ENCODE peak calls at places on chromosomes 16 and 17, in nine cellular contexts. One of them, this sample, is unnamed.

GRCh38 chr17:34146440-34147043 is 108.5 kb upstream of the CCL2 start:
- DNase-seq in stomach: peak; percentile 74
- DNase-seq in tibial artery: no peak
- DNase-seq in AG04450: no peak
- DNase-seq in GM12865: peak; percentile 67
- DNase-seq in fibroblast of mammary gland: peak; percentile 2
- DNase-seq in gastrocnemius medialis: no peak
- DNase-seq in transverse colon: peak; percentile 73
- DNase-seq in heart right ventricle: peak; percentile 53
- DNase-seq in this sample: no peak

GRCh38 chr16:84985079-84986065 is 26.0 kb downstream of the ZDHHC7 start:
- DNase-seq in stomach: no peak
- DNase-seq in tibial artery: no peak
- DNase-seq in AG04450: peak; percentile 80
- DNase-seq in GM12865: no peak
- DNase-seq in fibroblast of mammary gland: peak; percentile 94
- DNase-seq in gastrocnemius medialis: peak; percentile 81
- DNase-seq in transverse colon: no peak
- DNase-seq in heart right ventricle: no peak
- DNase-seq in this sample: peak; percentile 67

GRCh38 chr16:11212819-11213196 is 43.2 kb downstream of the SOCS1 start:
- DNase-seq in stomach: no peak
- DNase-seq in tibial artery: no peak
- DNase-seq in AG04450: no peak
- DNase-seq in GM12865: peak; percentile 53
- DNase-seq in fibroblast of mammary gland: no peak
- DNase-seq in gastrocnemius medialis: no peak
- DNase-seq in transverse colon: no peak
- DNase-seq in heart right ventricle: no peak
- DNase-seq in this sample: no peak

GRCh38 chr16:11474617-11475291 is 112.0 kb downstream of the LITAF start:
- DNase-seq in stomach: peak; percentile 35
- DNase-seq in tibial artery: no peak
- DNase-seq in AG04450: no peak
- DNase-seq in GM12865: no peak
- DNase-seq in fibroblast of mammary gland: no peak
- DNase-seq in gastrocnemius medialis: no peak
- DNase-seq in transverse colon: no peak
- DNase-seq in heart right ventricle: no peak
- DNase-seq in this sample: no peak

GRCh38 chr16:15592324-15592723 is 50.6 kb downstream of the MARF1 start:
- DNase-seq in stomach: no peak
- DNase-seq in tibial artery: no peak
- DNase-seq in AG04450: no peak
- DNase-seq in GM12865: no peak
- DNase-seq in fibroblast of mammary gland: no peak
- DNase-seq in gastrocnemius medialis: no peak
- DNase-seq in transverse colon: peak; percentile 27
- DNase-seq in heart right ventricle: no peak
- DNase-seq in this sample: no peak

GRCh38 chr17:7017827-7018200 is 5.0 kb upstream of the BCL6B start:
- DNase-seq in stomach: no peak
- DNase-seq in tibial artery: no peak
- DNase-seq in AG04450: no peak
- DNase-seq in GM12865: no peak
- DNase-seq in fibroblast of mammary gland: no peak
- DNase-seq in gastrocnemius medialis: no peak
- DNase-seq in transverse colon: no peak
- DNase-seq in heart right ventricle: no peak
- DNase-seq in this sample: no peak

GRCh38 chr17:52297230-52298010 is 138.9 kb upstream of the CA10 start:
- DNase-seq in stomach: no peak
- DNase-seq in tibial artery: no peak
- DNase-seq in AG04450: no peak
- DNase-seq in GM12865: no peak
- DNase-seq in fibroblast of mammary gland: peak; percentile 1
- DNase-seq in gastrocnemius medialis: no peak
- DNase-seq in transverse colon: no peak
- DNase-seq in heart right ventricle: no peak
- DNase-seq in this sample: no peak

GRCh38 chr17:18920911-18921441 is 31.0 kb upstream of the SLC5A10 start:
- DNase-seq in stomach: no peak
- DNase-seq in tibial artery: no peak
- DNase-seq in AG04450: no peak
- DNase-seq in GM12865: peak; percentile 83
- DNase-seq in fibroblast of mammary gland: peak; percentile 34
- DNase-seq in gastrocnemius medialis: no peak
- DNase-seq in transverse colon: peak; percentile 15
- DNase-seq in heart right ventricle: no peak
- DNase-seq in this sample: no peak

GRCh38 chr17:31202968-31203367 is 94.1 kb downstream of the OMG start:
- DNase-seq in stomach: no peak
- DNase-seq in tibial artery: no peak
- DNase-seq in AG04450: no peak
- DNase-seq in GM12865: no peak
- DNase-seq in fibroblast of mammary gland: no peak
- DNase-seq in gastrocnemius medialis: no peak
- DNase-seq in transverse colon: no peak
- DNase-seq in heart right ventricle: no peak
- DNase-seq in this sample: peak; percentile 52

GRCh38 chr16:27315333-27316037 is 1.7 kb downstream of the IL4R start:
- DNase-seq in stomach: peak; percentile 56
- DNase-seq in tibial artery: peak; percentile 84
- DNase-seq in AG04450: no peak
- DNase-seq in GM12865: peak; percentile 38
- DNase-seq in fibroblast of mammary gland: peak; percentile 75
- DNase-seq in gastrocnemius medialis: no peak
- DNase-seq in transverse colon: peak; percentile 60
- DNase-seq in heart right ventricle: peak; percentile 36
- DNase-seq in this sample: no peak

GRCh38 chr17:5826384-5826783 is 242.1 kb upstream of the NLRP1 start:
- DNase-seq in stomach: no peak
- DNase-seq in tibial artery: no peak
- DNase-seq in AG04450: no peak
- DNase-seq in GM12865: no peak
- DNase-seq in fibroblast of mammary gland: no peak
- DNase-seq in gastrocnemius medialis: no peak
- DNase-seq in transverse colon: no peak
- DNase-seq in heart right ventricle: no peak
- DNase-seq in this sample: no peak

GRCh38 chr16:65113441-65113840 is 8.4 kb downstream of the CDH11 start:
- DNase-seq in stomach: no peak
- DNase-seq in tibial artery: no peak
- DNase-seq in AG04450: no peak
- DNase-seq in GM12865: no peak
- DNase-seq in fibroblast of mammary gland: no peak
- DNase-seq in gastrocnemius medialis: no peak
- DNase-seq in transverse colon: no peak
- DNase-seq in heart right ventricle: no peak
- DNase-seq in this sample: no peak

GRCh38 chr17:75135946-75136345 is 4.4 kb upstream of the NT5C start:
- DNase-seq in stomach: no peak
- DNase-seq in tibial artery: no peak
- DNase-seq in AG04450: no peak
- DNase-seq in GM12865: no peak
- DNase-seq in fibroblast of mammary gland: no peak
- DNase-seq in gastrocnemius medialis: no peak
- DNase-seq in transverse colon: no peak
- DNase-seq in heart right ventricle: no peak
- DNase-seq in this sample: no peak
- TF ChIP-seq CTCF in stomach: no peak
- TF ChIP-seq CTCF in tibial artery: no peak
- TF ChIP-seq CTCF in AG04450: no peak
- TF ChIP-seq CTCF in GM12865: no peak
- TF ChIP-seq CTCF in fibroblast of mammary gland: no peak
- TF ChIP-seq CTCF in gastrocnemius medialis: no peak
- TF ChIP-seq CTCF in transverse colon: no peak
- TF ChIP-seq CTCF in heart right ventricle: no peak
- TF ChIP-seq CTCF in this sample: no peak

GRCh38 chr17:76528528-76529223 is 8.8 kb downstream of the CYGB start:
- DNase-seq in stomach: no peak
- DNase-seq in tibial artery: peak; percentile 71
- DNase-seq in AG04450: no peak
- DNase-seq in GM12865: peak; percentile 48
- DNase-seq in fibroblast of mammary gland: peak; percentile 68
- DNase-seq in gastrocnemius medialis: no peak
- DNase-seq in transverse colon: no peak
- DNase-seq in heart right ventricle: peak; percentile 73
- DNase-seq in this sample: no peak

GRCh38 chr17:76529224-76529642 is 8.3 kb downstream of the CYGB start:
- DNase-seq in stomach: peak; percentile 48
- DNase-seq in tibial artery: peak; percentile 95
- DNase-seq in AG04450: no peak
- DNase-seq in GM12865: no peak
- DNase-seq in fibroblast of mammary gland: peak; percentile 98
- DNase-seq in gastrocnemius medialis: peak; percentile 83
- DNase-seq in transverse colon: peak; percentile 66
- DNase-seq in heart right ventricle: peak; percentile 80
- DNase-seq in this sample: no peak

GRCh38 chr17:76530826-76531500 is 6.5 kb downstream of the CYGB start:
- DNase-seq in stomach: no peak
- DNase-seq in tibial artery: no peak
- DNase-seq in AG04450: no peak
- DNase-seq in GM12865: no peak
- DNase-seq in fibroblast of mammary gland: no peak
- DNase-seq in gastrocnemius medialis: no peak
- DNase-seq in transverse colon: no peak
- DNase-seq in heart right ventricle: peak; percentile 24
- DNase-seq in this sample: no peak

GRCh38 chr17:76530489-76530814 is 7.1 kb downstream of the CYGB start:
- DNase-seq in stomach: no peak
- DNase-seq in tibial artery: no peak
- DNase-seq in AG04450: no peak
- DNase-seq in GM12865: no peak
- DNase-seq in fibroblast of mammary gland: no peak
- DNase-seq in gastrocnemius medialis: no peak
- DNase-seq in transverse colon: no peak
- DNase-seq in heart right ventricle: no peak
- DNase-seq in this sample: no peak

GRCh38 chr17:76529643-76530488 is 7.6 kb downstream of the CYGB start:
- DNase-seq in stomach: peak; percentile 66
- DNase-seq in tibial artery: peak; percentile 86
- DNase-seq in AG04450: no peak
- DNase-seq in GM12865: no peak
- DNase-seq in fibroblast of mammary gland: peak; percentile 96
- DNase-seq in gastrocnemius medialis: peak; percentile 81
- DNase-seq in transverse colon: peak; percentile 72
- DNase-seq in heart right ventricle: peak; percentile 93
- DNase-seq in this sample: no peak
- H3K4me3 ChIP-seq in stomach: no peak overlapping the region
- H3K4me3 ChIP-seq in tibial artery: peak overlapping the region; percentile 4
- H3K4me3 ChIP-seq in AG04450: no peak overlapping the region
- H3K4me3 ChIP-seq in GM12865: no peak overlapping the region
- H3K4me3 ChIP-seq in fibroblast of mammary gland: no peak overlapping the region
- H3K4me3 ChIP-seq in gastrocnemius medialis: peak overlapping the region; percentile 11
- H3K4me3 ChIP-seq in transverse colon: no peak overlapping the region
- H3K4me3 ChIP-seq in heart right ventricle: peak overlapping the region; percentile 1
- H3K4me3 ChIP-seq in this sample: no peak overlapping the region

GRCh38 chr16:57724541-57724940 is 11.0 kb upstream of the KATNB1 start:
- DNase-seq in stomach: no peak
- DNase-seq in tibial artery: no peak
- DNase-seq in AG04450: no peak
- DNase-seq in GM12865: no peak
- DNase-seq in fibroblast of mammary gland: no peak
- DNase-seq in gastrocnemius medialis: no peak
- DNase-seq in transverse colon: no peak
- DNase-seq in heart right ventricle: no peak
- DNase-seq in this sample: no peak

GRCh38 chr16:57721765-57722499 is 13.6 kb upstream of the KATNB1 start:
- DNase-seq in stomach: no peak
- DNase-seq in tibial artery: no peak
- DNase-seq in AG04450: no peak
- DNase-seq in GM12865: no peak
- DNase-seq in fibroblast of mammary gland: no peak
- DNase-seq in gastrocnemius medialis: no peak
- DNase-seq in transverse colon: no peak
- DNase-seq in heart right ventricle: no peak
- DNase-seq in this sample: no peak

GRCh38 chr16:57722651-57723050 is 12.9 kb upstream of the KATNB1 start:
- DNase-seq in stomach: no peak
- DNase-seq in tibial artery: no peak
- DNase-seq in AG04450: no peak
- DNase-seq in GM12865: no peak
- DNase-seq in fibroblast of mammary gland: no peak
- DNase-seq in gastrocnemius medialis: no peak
- DNase-seq in transverse colon: no peak
- DNase-seq in heart right ventricle: no peak
- DNase-seq in this sample: no peak

GRCh38 chr16:57721356-57721755 is 14.2 kb upstream of the KATNB1 start:
- DNase-seq in stomach: no peak
- DNase-seq in tibial artery: no peak
- DNase-seq in AG04450: no peak
- DNase-seq in GM12865: no peak
- DNase-seq in fibroblast of mammary gland: no peak
- DNase-seq in gastrocnemius medialis: no peak
- DNase-seq in transverse colon: no peak
- DNase-seq in heart right ventricle: no peak
- DNase-seq in this sample: no peak

GRCh38 chr16:57723170-57723569 is 12.4 kb upstream of the KATNB1 start:
- DNase-seq in stomach: no peak
- DNase-seq in tibial artery: no peak
- DNase-seq in AG04450: no peak
- DNase-seq in GM12865: no peak
- DNase-seq in fibroblast of mammary gland: peak; percentile 12
- DNase-seq in gastrocnemius medialis: no peak
- DNase-seq in transverse colon: no peak
- DNase-seq in heart right ventricle: no peak
- DNase-seq in this sample: no peak
- TF ChIP-seq CTCF in stomach: no peak
- TF ChIP-seq CTCF in tibial artery: no peak
- TF ChIP-seq CTCF in AG04450: no peak
- TF ChIP-seq CTCF in GM12865: no peak
- TF ChIP-seq CTCF in fibroblast of mammary gland: peak; percentile 41
- TF ChIP-seq CTCF in gastrocnemius medialis: no peak
- TF ChIP-seq CTCF in transverse colon: no peak
- TF ChIP-seq CTCF in heart right ventricle: no peak
- TF ChIP-seq CTCF in this sample: no peak

DNA sequence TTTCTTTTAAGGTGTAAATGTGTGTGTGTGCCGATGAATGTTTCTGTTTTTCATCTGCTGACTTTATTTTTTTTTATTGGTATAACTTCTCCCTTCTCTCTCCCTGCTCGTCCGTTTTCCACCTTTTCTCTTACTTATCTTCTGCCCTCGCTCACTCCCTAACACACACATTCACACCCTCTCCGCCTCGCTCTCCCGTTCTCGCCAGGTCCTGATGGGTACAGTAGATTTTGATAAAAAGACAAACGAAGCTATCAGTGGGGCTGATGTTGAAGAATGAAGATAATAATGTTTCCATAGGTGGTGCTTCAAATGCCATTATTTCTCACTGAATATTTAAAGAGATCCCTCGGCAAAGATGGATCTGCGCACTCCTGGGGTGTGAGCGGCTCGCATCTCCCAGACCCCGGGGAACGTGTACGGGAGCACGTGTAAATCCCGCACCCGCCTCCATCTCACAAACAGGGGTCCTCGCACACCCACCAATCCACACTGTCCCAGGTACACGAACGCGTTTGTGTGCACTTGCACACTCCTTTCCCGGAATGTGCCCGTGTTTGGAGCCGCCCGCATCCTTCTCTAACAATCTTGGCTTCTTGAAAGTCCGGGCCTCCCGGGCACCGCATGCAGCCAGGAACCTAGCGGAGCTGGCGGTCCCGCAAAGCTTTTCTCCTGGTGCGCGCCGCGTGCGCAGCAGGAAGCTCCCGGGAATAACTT is 2.4 kb upstream of the SALL1 start:
- DNase-seq in stomach: no peak
- DNase-seq in tibial artery: no peak
- DNase-seq in AG04450: no peak
- DNase-seq in GM12865: no peak
- DNase-seq in fibroblast of mammary gland: no peak
- DNase-seq in gastrocnemius medialis: no peak
- DNase-seq in transverse colon: no peak
- DNase-seq in heart right ventricle: no peak
- DNase-seq in this sample: no peak
- H3K4me3 ChIP-seq in stomach: peak overlapping the region; percentile 45
- H3K4me3 ChIP-seq in tibial artery: no peak overlapping the region
- H3K4me3 ChIP-seq in AG04450: peak overlapping the region; percentile 82
- H3K4me3 ChIP-seq in GM12865: no peak overlapping the region
- H3K4me3 ChIP-seq in fibroblast of mammary gland: peak overlapping the region; percentile 56
- H3K4me3 ChIP-seq in gastrocnemius medialis: no peak overlapping the region
- H3K4me3 ChIP-seq in transverse colon: no peak overlapping the region
- H3K4me3 ChIP-seq in heart right ventricle: no peak overlapping the region
- H3K4me3 ChIP-seq in this sample: peak overlapping the region; percentile 76

This sample was measured in AG04449.